ENCODE peak calls at places on chromosomes 6 and 20, in eight cellular contexts. K is neuronal stem cell, G is OCI-LY7, T is neural progenitor cell, N is uterus, W is kidney, Q is adrenal gland, Z is right lobe of liver. V is an unnamed sample.

GRCh38 chr20:35934050-35934449 is 20.3 kb downstream of the SCAND1 start:
- DNase-seq in K (no peak), G (no peak), T (no peak), N (no peak), W (no peak), Q (no peak), Z (no peak), V (no peak)

GRCh38 chr20:38278150-38278549 is 17.6 kb upstream of the KIAA1755 start:
- DNase-seq in K (peak), G (no peak), T (peak), N (no peak), W (no peak), Q (no peak), Z (peak), V (no peak)

GRCh38 chr6:150006961-150007464 is 18.3 kb downstream of the RAET1L start:
- DNase-seq in K (no peak), G (peak), T (peak), N (no peak), W (no peak), Q (no peak), Z (no peak), V (no peak)

GRCh38 chr6:73285674-73286283 is 22.8 kb upstream of the KHDC1 start:
- DNase-seq in K (no peak), G (peak), T (peak), N (no peak), W (no peak), Q (no peak), Z (no peak), V (no peak)

GRCh38 chr20:45783656-45784294 is 7.9 kb downstream of the WFDC3 start:
- DNase-seq in K (no peak), G (no peak), T (no peak), N (no peak), W (no peak), Q (no peak), Z (no peak), V (peak)

GRCh38 chr6:48200874-48201273 is 89.9 kb upstream of the PTCHD4 start:
- DNase-seq in K (no peak), G (no peak), T (no peak), N (no peak), W (no peak), Q (no peak), Z (no peak), V (no peak)

GRCh38 chr20:41135187-41135887 is 2.0 kb upstream of the PLCG1 start:
- DNase-seq in K (peak), G (peak), T (peak), N (no peak), W (no peak), Q (no peak), Z (peak), V (peak)

GRCh38 chr6:14673201-14673600 is 555.6 kb downstream of the CD83 start:
- DNase-seq in K (no peak), G (no peak), T (no peak), N (no peak), W (no peak), Q (no peak), Z (no peak), V (no peak)

GRCh38 chr6:157586476-157587126 is 205.6 kb downstream of the ZDHHC14 start:
- DNase-seq in K (no peak), G (no peak), T (no peak), N (no peak), W (no peak), Q (no peak), Z (no peak), V (no peak)

GRCh38 chr6:146041282-146041681 is 12.4 kb downstream of the GRM1 start:
- DNase-seq in K (no peak), G (peak), T (peak), N (no peak), W (no peak), Q (no peak), Z (no peak), V (no peak)

GRCh38 chr6:116088946-116089345 is 11.7 kb upstream of the NT5DC1 start:
- DNase-seq in K (no peak), G (no peak), T (no peak), N (no peak), W (no peak), Q (no peak), Z (no peak), V (no peak)

GRCh38 chr20:52004720-52005119 is 186.9 kb downstream of the ZFP64 start:
- DNase-seq in K (no peak), G (no peak), T (no peak), N (no peak), W (no peak), Q (no peak), Z (no peak), V (no peak)

GRCh38 chr6:155373276-155373675 is 59.0 kb upstream of the TFB1M start:
- DNase-seq in K (no peak), G (no peak), T (no peak), N (no peak), W (no peak), Q (no peak), Z (no peak), V (no peak)

GRCh38 chr6:18115356-18115755 is 7.1 kb downstream of the NHLRC1 start:
- DNase-seq in K (no peak), G (no peak), T (no peak), N (no peak), W (no peak), Q (no peak), Z (no peak), V (no peak)

GRCh38 chr6:150959071-150959637 is 93.7 kb downstream of the MTHFD1L start:
- DNase-seq in K (no peak), G (no peak), T (no peak), N (peak), W (no peak), Q (no peak), Z (no peak), V (no peak)

GRCh38 chr6:164927288-164928040 is 381.9 kb downstream of the C6orf118 start:
- DNase-seq in K (peak), G (peak), T (peak), N (peak), W (peak), Q (peak), Z (peak), V (peak)

GRCh38 chr20:58313366-58313765 is 3.9 kb downstream of the RAB22A start:
- DNase-seq in K (no peak), G (no peak), T (no peak), N (no peak), W (no peak), Q (no peak), Z (no peak), V (no peak)

GRCh38 chr6:158774734-158775449 is 44.3 kb downstream of the EZR start:
- DNase-seq in K (no peak), G (no peak), T (no peak), N (no peak), W (no peak), Q (no peak), Z (no peak), V (no peak)
- H3K27ac ChIP-seq in K (no peak), G (no peak), T (no peak), N (no peak), W (no peak), Q (no peak), Z (no peak), V (no peak)

GRCh38 chr6:125944896-125945295 is 11.7 kb upstream of the HINT3 start:
- DNase-seq in K (no peak), G (no peak), T (no peak), N (no peak), W (no peak), Q (no peak), Z (no peak), V (no peak)
- H3K27ac ChIP-seq in K (no peak), G (no peak), T (no peak), N (peak), W (peak), Q (peak), Z (peak), V (peak)

GRCh38 chr6:70860044-70860443 is 96.8 kb downstream of the B3GAT2 start:
- DNase-seq in K (no peak), G (no peak), T (no peak), N (no peak), W (no peak), Q (no peak), Z (no peak), V (no peak)

GRCh38 chr6:70863343-70863742 is 93.5 kb downstream of the B3GAT2 start:
- DNase-seq in K (no peak), G (peak), T (no peak), N (no peak), W (no peak), Q (no peak), Z (no peak), V (no peak)

GRCh38 chr6:70860920-70861319 is 95.9 kb downstream of the B3GAT2 start:
- DNase-seq in K (no peak), G (no peak), T (no peak), N (no peak), W (no peak), Q (no peak), Z (no peak), V (no peak)

DNA sequence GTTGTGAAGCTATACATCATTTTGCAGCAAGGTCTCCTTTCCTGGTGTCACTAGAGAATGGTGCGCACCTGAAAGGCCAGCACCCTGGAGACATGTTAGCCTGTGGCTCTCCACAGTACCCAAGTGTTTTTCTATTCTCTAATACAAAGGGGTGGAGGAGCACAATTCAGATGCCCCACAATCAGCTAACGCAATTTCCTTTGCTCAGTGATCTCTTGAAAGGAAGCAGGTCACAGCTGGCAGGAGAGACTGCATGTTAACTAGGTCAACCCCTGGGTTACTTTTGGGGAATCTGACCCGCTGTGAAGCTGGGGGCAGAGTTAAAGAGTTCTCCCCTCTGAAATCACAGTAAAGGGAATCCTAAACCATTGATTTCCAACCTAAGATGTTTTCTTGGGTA is 92.5 kb downstream of the B3GAT2 start:
- DNase-seq in K (peak), G (peak), T (peak), N (no peak), W (no peak), Q (no peak), Z (no peak), V (no peak)
- H3K27ac ChIP-seq in K (peak), G (no peak), T (peak), N (no peak), W (no peak), Q (no peak), Z (no peak), V (no peak)

DNA sequence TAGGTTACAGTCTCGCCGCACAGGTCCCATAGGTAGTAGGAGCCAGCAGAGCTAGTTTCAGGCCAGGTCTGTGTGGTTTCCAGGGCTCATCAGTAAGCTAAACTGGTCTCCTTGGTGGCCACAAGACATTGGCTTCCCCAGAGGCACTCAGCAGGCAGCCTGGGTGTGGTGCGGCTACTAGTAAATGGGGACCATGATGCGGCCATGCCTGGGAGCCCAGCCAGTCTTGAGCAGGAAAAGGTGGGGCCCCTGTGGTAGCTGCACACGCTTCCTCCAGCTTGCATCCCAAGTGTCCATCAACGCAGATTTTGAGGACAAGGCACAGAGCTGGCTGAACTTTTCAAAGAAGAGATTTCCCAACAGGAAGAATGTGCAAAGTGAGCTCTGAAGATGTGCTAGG is 107.5 kb upstream of the NAA20 start:
- DNase-seq in K (no peak), G (no peak), T (no peak), N (no peak), W (peak), Q (peak), Z (peak), V (peak)
- H3K27ac ChIP-seq in K (no peak), G (no peak), T (no peak), N (no peak), W (peak), Q (peak), Z (no peak), V (no peak)

DNA sequence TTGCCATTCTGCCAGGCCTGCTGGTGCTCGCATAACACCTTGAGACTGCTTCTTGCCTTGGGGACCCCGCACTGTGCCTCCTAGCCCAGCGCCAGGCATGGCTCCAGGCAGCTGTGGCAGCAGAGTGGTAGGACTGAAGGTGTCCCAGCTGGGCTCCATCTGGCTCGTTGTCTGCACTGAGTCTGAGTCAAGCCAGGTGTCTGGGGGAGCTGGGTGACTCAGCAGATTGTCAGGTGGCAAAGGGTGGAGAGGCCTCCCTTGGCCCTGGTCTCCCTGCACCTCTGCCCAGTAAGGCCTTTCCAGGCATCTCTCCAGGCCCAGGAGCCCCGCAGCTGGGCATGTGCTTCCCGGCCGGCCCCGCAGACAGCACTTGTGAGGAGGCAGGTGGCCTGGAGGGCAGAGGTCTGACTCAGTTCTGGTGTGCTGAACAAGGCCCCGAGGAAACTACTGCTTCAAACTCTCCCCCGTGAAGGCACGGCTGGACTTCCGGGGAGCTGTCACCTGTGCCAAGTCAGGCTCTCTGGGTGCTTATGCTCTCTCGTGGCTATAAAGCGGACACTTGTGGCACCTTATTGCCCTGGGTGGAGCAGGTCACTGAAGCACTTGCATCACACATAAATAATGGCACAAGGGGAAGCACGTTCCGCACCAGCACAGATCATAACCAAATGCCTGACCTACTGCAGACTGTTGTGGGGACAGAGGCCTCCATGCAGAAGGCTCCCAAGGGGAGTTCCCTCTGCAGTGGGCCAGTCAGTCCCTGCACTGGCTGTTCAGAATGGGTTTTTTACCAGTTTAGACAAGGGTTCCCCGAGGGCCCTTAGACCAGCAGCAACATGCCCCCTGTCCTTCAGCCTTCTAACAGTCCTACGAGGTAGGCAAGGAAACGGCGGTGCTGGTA is 27.5 kb downstream of the FOXC1 start:
- DNase-seq in K (no peak), G (peak), T (no peak), N (no peak), W (peak), Q (no peak), Z (no peak), V (peak)
- H3K27ac ChIP-seq in K (no peak), G (no peak), T (no peak), N (no peak), W (no peak), Q (no peak), Z (no peak), V (no peak)

GRCh38 chr20:50504231-50504823 is 5.9 kb upstream of the PTPN1 start:
- DNase-seq in K (no peak), G (peak), T (no peak), N (no peak), W (no peak), Q (no peak), Z (no peak), V (no peak)

GRCh38 chr20:50506270-50506579 is 4.0 kb upstream of the PTPN1 start:
- DNase-seq in K (no peak), G (no peak), T (no peak), N (no peak), W (no peak), Q (no peak), Z (no peak), V (no peak)

GRCh38 chr20:50496773-50497375 is 13.3 kb upstream of the PTPN1 start:
- DNase-seq in K (no peak), G (no peak), T (no peak), N (no peak), W (no peak), Q (no peak), Z (no peak), V (no peak)

GRCh38 chr20:50501970-50502745 is 8.0 kb upstream of the PTPN1 start:
- DNase-seq in K (no peak), G (no peak), T (no peak), N (peak), W (no peak), Q (no peak), Z (no peak), V (no peak)
- H3K27ac ChIP-seq in K (no peak), G (no peak), T (no peak), N (peak), W (peak), Q (peak), Z (peak), V (peak)

GRCh38 chr6:131004387-131004755 is 58.7 kb downstream of the EPB41L2 start:
- DNase-seq in K (no peak), G (no peak), T (no peak), N (no peak), W (no peak), Q (no peak), Z (no peak), V (no peak)
- H3K27ac ChIP-seq in K (no peak), G (no peak), T (no peak), N (no peak), W (no peak), Q (no peak), Z (no peak), V (no peak)

GRCh38 chr6:37570801-37571200 is 71.1 kb upstream of the CCDC167 start:
- DNase-seq in K (peak), G (no peak), T (peak), N (no peak), W (no peak), Q (no peak), Z (no peak), V (no peak)

GRCh38 chr6:37572340-37572739 is 72.6 kb upstream of the CCDC167 start:
- DNase-seq in K (no peak), G (no peak), T (no peak), N (no peak), W (no peak), Q (no peak), Z (no peak), V (no peak)

GRCh38 chr6:37566209-37566859 is 66.6 kb upstream of the CCDC167 start:
- DNase-seq in K (peak), G (peak), T (peak), N (peak), W (peak), Q (peak), Z (peak), V (peak)

GRCh38 chr6:37569317-37569716 is 69.6 kb upstream of the CCDC167 start:
- DNase-seq in K (no peak), G (no peak), T (no peak), N (no peak), W (no peak), Q (no peak), Z (no peak), V (no peak)

DNA sequence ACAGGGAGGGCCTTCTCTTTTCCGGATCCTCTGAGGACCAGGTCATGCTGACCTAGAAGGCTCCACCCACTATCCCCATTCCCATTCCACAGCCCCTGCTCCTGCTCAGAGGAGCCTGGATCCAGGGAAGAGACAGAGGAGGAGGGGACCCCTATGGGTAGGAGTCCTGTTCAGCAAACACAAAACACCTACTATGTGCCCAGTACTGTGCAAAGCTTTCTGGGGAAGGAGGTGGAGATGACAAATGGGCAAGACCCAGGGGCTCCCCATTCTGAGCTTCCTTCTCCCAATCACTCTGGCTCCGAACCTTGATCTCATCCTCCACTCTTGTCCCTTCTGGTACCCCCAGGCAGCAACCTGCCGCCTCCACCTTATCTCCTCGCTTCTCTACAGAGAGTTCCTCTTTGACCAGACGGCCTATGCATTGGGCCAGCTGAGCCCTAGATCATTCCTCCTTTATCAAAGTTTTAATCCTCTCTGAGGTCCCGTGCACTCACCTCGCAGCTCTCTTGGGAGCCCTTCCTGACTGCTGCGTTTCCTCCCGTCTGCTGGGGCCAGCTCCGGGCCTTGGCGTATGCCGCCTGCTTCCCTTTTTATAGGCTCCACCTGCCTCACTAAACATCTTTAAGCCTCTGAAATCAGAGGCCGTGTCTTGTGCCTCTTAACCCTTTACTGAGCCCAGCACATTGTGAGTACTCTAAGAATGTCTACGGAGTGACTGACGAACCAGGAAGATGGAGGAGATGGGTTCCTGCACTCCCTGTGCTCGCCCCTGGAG is 70.5 kb upstream of the CCDC167 start:
- DNase-seq in K (no peak), G (peak), T (peak), N (no peak), W (no peak), Q (no peak), Z (no peak), V (no peak)
- H3K27ac ChIP-seq in K (peak), G (no peak), T (peak), N (no peak), W (no peak), Q (no peak), Z (no peak), V (no peak)

GRCh38 chr6:36999467-37000125 is 5.9 kb upstream of the FGD2 start:
- DNase-seq in K (no peak), G (no peak), T (no peak), N (no peak), W (no peak), Q (no peak), Z (no peak), V (no peak)
- H3K27ac ChIP-seq in K (no peak), G (no peak), T (no peak), N (no peak), W (no peak), Q (no peak), Z (no peak), V (peak)

DNA sequence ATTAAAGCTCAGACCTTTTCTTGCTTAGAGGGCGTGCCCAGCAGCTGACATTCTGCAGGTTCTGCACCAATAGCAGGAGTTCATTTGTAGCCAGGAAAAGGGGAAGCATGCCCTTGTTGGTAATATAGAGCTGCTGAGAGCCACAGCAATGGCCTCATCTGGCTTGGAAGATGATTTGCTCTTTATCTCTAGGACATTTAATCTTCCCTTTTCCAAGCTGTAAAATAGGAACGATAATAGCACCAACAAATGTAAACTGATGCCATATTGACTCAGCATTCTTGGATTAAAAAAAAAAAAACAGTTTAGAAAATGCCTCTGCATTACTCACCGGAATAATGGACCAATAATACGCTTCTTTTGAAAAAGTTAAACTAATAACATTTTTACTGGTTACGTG is 93.4 kb upstream of the SLC2A12 start:
- DNase-seq in K (no peak), G (peak), T (peak), N (no peak), W (no peak), Q (no peak), Z (no peak), V (no peak)
- H3K27ac ChIP-seq in K (no peak), G (no peak), T (no peak), N (no peak), W (no peak), Q (no peak), Z (no peak), V (no peak)